ENCODE peak calls at places on chromosome 13, in ten cellular contexts. L, O, V, A, M, I, Q, F, G and B are unnamed samples.

GRCh38 chr13:28622286-28622685 is 36.6 kb upstream of the POMP start:
- DNase-seq in F (no peak), A (no peak), L (no peak), M (no peak), O (no peak), I (no peak), G (no peak), V (no peak), Q (no peak), B (no peak)

GRCh38 chr13:35994131-35994966 is 136.8 kb downstream of the DCLK1 start:
- DNase-seq in F (no peak), Q (peak; percentile 84), I (peak; percentile 54), G (no peak), O (peak; percentile 100), L (no peak), M (no peak), V (no peak), A (peak; percentile 38), B (no peak)

GRCh38 chr13:95604534-95604915 is 40.0 kb downstream of the DZIP1 start:
- DNase-seq in G (no peak), Q (no peak), V (no peak), A (no peak), F (no peak), M (no peak), O (peak; percentile 6), I (no peak), L (no peak), B (no peak)

GRCh38 chr13:107941345-107942029 is 273.8 kb downstream of the LIG4 start:
- DNase-seq in G (no peak), F (no peak), I (no peak), V (no peak), A (no peak), O (no peak), Q (no peak), M (no peak), L (no peak), B (no peak)

GRCh38 chr13:48531416-48532145 is 1.3 kb downstream of the RCBTB2 start:
- DNase-seq in I (peak; percentile 24), V (no peak), A (no peak), O (no peak), M (no peak), Q (no peak), G (no peak), F (no peak), L (no peak), B (peak; percentile 55)

GRCh38 chr13:60623131-60623530 is 226.1 kb downstream of the TDRD3 start:
- DNase-seq in M (no peak), A (no peak), Q (no peak), G (no peak), L (no peak), F (no peak), V (no peak), I (no peak), O (no peak), B (no peak)

GRCh38 chr13:77599351-77599750 is 63.8 kb downstream of the SCEL start:
- DNase-seq in L (no peak), M (no peak), I (no peak), G (no peak), F (no peak), O (no peak), A (no peak), Q (no peak), V (no peak), B (no peak)

GRCh38 chr13:75770164-75771145 is 134.3 kb downstream of the LMO7 start:
- DNase-seq in I (no peak), Q (no peak), A (no peak), L (no peak), M (no peak), F (peak; percentile 15), G (no peak), V (no peak), O (peak; percentile 49), B (no peak)

GRCh38 chr13:92196566-92197256 is 798.3 kb downstream of the GPC5 start:
- DNase-seq in I (no peak), V (no peak), G (no peak), Q (no peak), O (peak; percentile 4), A (no peak), L (no peak), F (no peak), M (no peak), B (no peak)

GRCh38 chr13:60044321-60044720 is 119.4 kb downstream of the DIAPH3 start:
- DNase-seq in A (no peak), G (no peak), L (no peak), I (no peak), M (no peak), F (no peak), Q (no peak), V (no peak), O (no peak), B (no peak)

GRCh38 chr13:95987841-95988240 is 65.4 kb downstream of the UGGT2 start:
- DNase-seq in L (no peak), I (no peak), V (no peak), M (no peak), O (no peak), A (no peak), Q (no peak), G (no peak), F (no peak), B (no peak)

GRCh38 chr13:74839656-74840055 is 642.3 kb downstream of the TBC1D4 start:
- DNase-seq in G (no peak), V (no peak), Q (peak; percentile 2), O (peak; percentile 21), L (no peak), M (no peak), F (no peak), A (no peak), I (no peak), B (no peak)

GRCh38 chr13:99258946-99259345 is 767 bp upstream of the GPR18 start:
- DNase-seq in V (no peak), L (no peak), O (no peak), F (no peak), M (no peak), I (no peak), A (no peak), G (no peak), Q (no peak), B (peak; percentile 64)

GRCh38 chr13:67803118-67803517 is 573.0 kb upstream of the PCDH9 start:
- DNase-seq in V (no peak), O (no peak), Q (no peak), L (no peak), M (no peak), F (no peak), A (no peak), G (no peak), I (no peak), B (no peak)

GRCh38 chr13:70874646-70875045 is 766.4 kb upstream of the KLHL1 start:
- DNase-seq in F (no peak), I (no peak), O (no peak), Q (no peak), A (no peak), L (no peak), M (no peak), V (no peak), G (no peak), B (no peak)

GRCh38 chr13:82698941-82699340 is 1183.3 kb downstream of the SLITRK1 start:
- DNase-seq in O (no peak), G (no peak), F (no peak), A (no peak), Q (no peak), I (no peak), L (no peak), M (no peak), V (no peak), B (no peak)

GRCh38 chr13:94661396-94661795 is 50.9 kb downstream of the SOX21 start:
- DNase-seq in G (no peak), F (no peak), V (no peak), I (no peak), A (no peak), O (no peak), M (no peak), L (no peak), Q (no peak), B (no peak)

DNA sequence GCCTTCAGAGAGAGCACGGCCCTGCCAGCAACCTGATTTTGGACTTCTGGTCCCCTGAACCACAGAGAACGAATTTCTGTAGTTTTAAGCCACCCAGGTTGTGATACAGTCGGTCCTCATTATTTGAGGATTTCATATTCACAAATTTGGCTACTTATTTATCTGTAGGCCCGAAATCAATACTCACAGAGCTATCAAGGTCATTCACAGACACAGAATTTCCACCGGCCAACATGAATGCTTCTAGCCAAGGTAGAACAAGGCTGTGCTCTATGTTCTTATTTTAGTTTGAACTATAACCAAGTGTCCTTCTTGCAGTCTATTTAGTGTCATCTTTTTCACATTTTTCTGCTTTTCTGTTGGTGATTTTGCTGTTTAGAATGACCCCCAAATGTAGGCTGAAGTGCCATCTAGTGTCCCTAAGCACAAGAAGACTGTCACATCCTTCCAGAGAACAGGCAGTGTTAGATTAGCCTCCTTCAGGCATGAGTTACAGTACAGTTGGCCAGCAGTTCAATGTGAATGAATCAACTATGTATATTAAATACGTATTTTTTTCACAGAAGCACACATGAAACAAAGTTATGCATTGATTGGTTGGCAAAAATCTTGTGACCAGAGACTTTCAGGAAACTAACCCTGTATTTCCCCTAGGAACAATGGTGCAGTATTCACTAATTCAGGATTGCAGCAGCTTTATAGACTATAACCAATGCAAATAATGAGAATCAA is 63.5 kb downstream of the C13orf42 start:
- DNase-seq in M (no peak), V (no peak), A (no peak), L (no peak), O (no peak), Q (no peak), G (no peak), I (no peak), F (no peak), B (no peak)
- TF ChIP-seq CTCF in M (no peak), V (no peak), A (no peak), L (no peak), O (no peak), Q (no peak), G (no peak), I (no peak), F (no peak), B (no peak)

GRCh38 chr13:113929628-113930615 is 44.0 kb downstream of the C13orf46 start:
- DNase-seq in I (no peak), M (no peak), V (peak; percentile 76), Q (no peak), G (no peak), F (no peak), L (no peak), A (no peak), O (no peak), B (no peak)
- TF ChIP-seq CTCF in I (no peak), M (no peak), V (no peak), Q (no peak), G (no peak), F (no peak), L (no peak), A (no peak), O (no peak), B (no peak)

GRCh38 chr13:46146898-46147297 is 35.1 kb downstream of the LCP1 start:
- DNase-seq in Q (peak; percentile 27), G (no peak), O (peak; percentile 43), L (no peak), V (no peak), A (no peak), F (no peak), M (peak; percentile 26), I (no peak), B (no peak)
- TF ChIP-seq CTCF in Q (no peak), G (peak; percentile 22), O (peak; percentile 61), L (no peak), V (no peak), A (peak; percentile 35), F (no peak), M (peak; percentile 54), I (no peak), B (no peak)

DNA sequence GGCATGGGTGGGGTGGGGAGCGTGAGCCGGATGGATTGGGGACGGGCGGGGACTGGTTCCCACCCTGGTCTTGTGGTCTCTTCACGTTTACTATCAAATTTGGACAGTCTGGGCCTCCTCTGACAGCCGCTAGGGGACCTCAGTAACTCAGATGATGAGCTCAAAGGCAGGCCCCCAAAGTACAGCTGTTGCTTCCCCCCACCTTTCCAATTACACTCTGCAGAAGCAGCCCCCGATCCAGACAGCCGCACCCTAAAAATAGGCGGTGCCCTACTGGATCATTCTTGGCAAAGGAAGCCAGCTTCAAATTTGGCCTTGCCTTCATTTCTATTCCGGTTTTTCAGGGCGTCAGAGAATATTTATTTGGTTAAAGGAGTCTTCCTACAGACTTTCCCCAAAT is 1.9 kb upstream of the FOXO1 start:
- DNase-seq in G (peak; percentile 14), L (peak; percentile 50), I (peak; percentile 54), A (no peak), V (peak; percentile 82), O (peak; percentile 43), M (no peak), Q (peak; percentile 20), F (no peak), B (no peak)
- TF ChIP-seq CTCF in G (peak; percentile 51), L (peak; percentile 45), I (peak; percentile 28), A (peak; percentile 44), V (no peak), O (peak; percentile 75), M (peak; percentile 53), Q (peak; percentile 64), F (peak; percentile 45), B (peak; percentile 89)